ENCODE peak calls at places on chromosomes 4 and X, in nine cellular contexts. S is spleen, J is lower lobe of right lung, Y is OCI-LY7, W is pancreas, N is heart left ventricle, C is endodermal cell, I is stomach, R is HAP-1. T is an unnamed sample.

GRCh38 chr4:84215218-84215617 is 283.9 kb downstream of the NKX6-1 start:
- DNase-seq in S (no peak), J (no peak), C (no peak), W (no peak), I (no peak), Y (no peak), R (no peak), N (no peak), T (no peak)

GRCh38 chrX:103183912-103184311 is 31.0 kb upstream of the BEX4 start:
- DNase-seq in R (peak; percentile 15), J (no peak), S (no peak), I (no peak), Y (no peak), N (no peak), C (peak; percentile 67), W (no peak), T (no peak)

GRCh38 chr4:81621490-81621889 is 149.8 kb upstream of the RASGEF1B start:
- DNase-seq in N (no peak), R (no peak), J (no peak), I (no peak), Y (peak; percentile 73), C (no peak), S (no peak), W (no peak), T (no peak)

GRCh38 chr4:183507928-183508327 is 3.1 kb downstream of the ING2 start:
- DNase-seq in S (no peak), J (no peak), I (no peak), Y (no peak), R (no peak), W (no peak), C (no peak), N (no peak), T (no peak)

GRCh38 chr4:154692311-154692818 is 51.4 kb upstream of the LRAT start:
- DNase-seq in C (no peak), I (no peak), S (no peak), N (no peak), W (no peak), Y (no peak), R (no peak), J (no peak), T (no peak)

GRCh38 chr4:169054879-169055278 is 44.8 kb upstream of the CBR4 start:
- DNase-seq in S (no peak), J (no peak), N (no peak), I (no peak), W (no peak), Y (no peak), C (no peak), R (no peak), T (no peak)

GRCh38 chr4:107719211-107719926 is 665 bp downstream of the PAPSS1 start:
- DNase-seq in Y (peak; percentile 55), J (no peak), W (peak; percentile 60), I (no peak), S (no peak), C (peak; percentile 86), N (no peak), R (no peak), T (no peak)

GRCh38 chrX:130523460-130524394 is 121.9 kb downstream of the RBMX2 start:
- DNase-seq in S (no peak), I (peak; percentile 46), J (peak; percentile 50), W (peak; percentile 62), N (peak; percentile 36), Y (no peak), C (peak; percentile 80), R (no peak), T (no peak)

GRCh38 chrX:148037020-148037419 is 55.9 kb downstream of the FMR1NB start:
- DNase-seq in N (no peak), R (no peak), C (no peak), W (no peak), S (no peak), I (no peak), J (no peak), Y (no peak), T (no peak)

GRCh38 chrX:17425551-17425950 is 50.6 kb downstream of the NHS start:
- DNase-seq in Y (no peak), I (no peak), S (no peak), R (no peak), W (no peak), J (no peak), N (no peak), C (no peak), T (no peak)

GRCh38 chr4:164977243-164978164 is at the start of gene TRIM61:
- DNase-seq in C (peak; percentile 52), I (no peak), W (no peak), J (peak; percentile 63), Y (peak; percentile 91), R (no peak), S (no peak), N (peak; percentile 73), T (no peak)

GRCh38 chrX:74382613-74383012 is 38.7 kb upstream of the SLC16A2 start:
- DNase-seq in I (peak; percentile 74), C (peak; percentile 90), W (peak; percentile 34), S (peak; percentile 77), Y (peak; percentile 43), N (peak; percentile 48), R (peak; percentile 86), J (peak; percentile 63), T (peak; percentile 35)

GRCh38 chrX:71487814-71488213 is 45.1 kb upstream of the OGT start:
- DNase-seq in S (no peak), N (no peak), J (no peak), C (no peak), W (no peak), R (no peak), Y (no peak), I (no peak), T (no peak)

GRCh38 chr4:74970577-74970976 is 37.7 kb downstream of the PARM1 start:
- DNase-seq in I (no peak), Y (no peak), S (no peak), C (no peak), R (no peak), J (no peak), W (no peak), N (no peak), T (no peak)

GRCh38 chr4:148216866-148217814 is 225.1 kb downstream of the NR3C2 start:
- DNase-seq in W (no peak), N (no peak), J (no peak), Y (peak; percentile 23), C (no peak), I (no peak), S (no peak), R (no peak), T (no peak)

GRCh38 chrX:113594504-113594903 is 753.9 kb upstream of the AMOT start:
- DNase-seq in R (no peak), C (no peak), W (no peak), Y (no peak), I (no peak), N (no peak), S (no peak), J (no peak), T (no peak)

GRCh38 chr4:2837904-2838496 is 5.6 kb upstream of the ADD1 start:
- DNase-seq in C (peak; percentile 42), W (no peak), I (peak; percentile 37), S (peak; percentile 94), Y (peak; percentile 82), R (peak; percentile 80), J (peak; percentile 70), N (no peak), T (peak; percentile 47)

GRCh38 chr4:184282895-184283654 is 65.4 kb upstream of the ENPP6 start:
- DNase-seq in Y (peak; percentile 95), N (no peak), S (no peak), J (no peak), I (no peak), C (no peak), R (no peak), W (no peak), T (no peak)

GRCh38 chr4:101028886-101029285 is 318.4 kb downstream of the PPP3CA start:
- DNase-seq in N (no peak), Y (no peak), J (no peak), R (no peak), W (no peak), C (no peak), I (no peak), S (no peak), T (no peak)

GRCh38 chr4:16596267-16596666 is 302.2 kb downstream of the LDB2 start:
- DNase-seq in W (no peak), S (no peak), I (no peak), Y (no peak), J (no peak), N (no peak), C (no peak), R (no peak), T (no peak)

GRCh38 chr4:16591867-16592266 is 306.6 kb downstream of the LDB2 start:
- DNase-seq in C (no peak), Y (no peak), W (no peak), I (no peak), N (peak; percentile 47), J (no peak), R (peak; percentile 28), S (no peak), T (no peak)

GRCh38 chr4:16588651-16589050 is 309.8 kb downstream of the LDB2 start:
- DNase-seq in N (no peak), J (no peak), R (no peak), C (no peak), Y (no peak), I (no peak), W (no peak), S (no peak), T (no peak)

GRCh38 chr4:16588170-16588569 is 310.3 kb downstream of the LDB2 start:
- DNase-seq in Y (no peak), W (no peak), C (no peak), S (no peak), R (no peak), J (no peak), I (no peak), N (no peak), T (no peak)

GRCh38 chr4:16590792-16591191 is 307.7 kb downstream of the LDB2 start:
- DNase-seq in Y (no peak), J (no peak), C (peak; percentile 50), R (no peak), W (no peak), N (no peak), S (no peak), I (no peak), T (no peak)
- H3K9me3 ChIP-seq in Y (no peaks in the 10 kb centered on the region), J (no peaks in the 10 kb centered on the region), C (no peaks in the 10 kb centered on the region), R (no peaks in the 10 kb centered on the region), W (no peaks in the 10 kb centered on the region), N (no peaks in the 10 kb centered on the region), S (no peaks in the 10 kb centered on the region), I (no peaks in the 10 kb centered on the region), T (no peaks in the 10 kb centered on the region)

GRCh38 chrX:155954793-155955192 is 42.7 kb upstream of the IL9R start:
- DNase-seq in R (no peak), S (no peak), N (no peak), Y (no peak), J (no peak), C (no peak), I (no peak), W (no peak), T (no peak)
- H3K9me3 ChIP-seq in R (peaks cover 2% of the 10 kb centered on the region), S (no peaks in the 10 kb centered on the region), N (no peaks in the 10 kb centered on the region), Y (no peaks in the 10 kb centered on the region), J (no peaks in the 10 kb centered on the region), C (peaks cover 46% of the 10 kb centered on the region), I (no peaks in the 10 kb centered on the region), W (no peaks in the 10 kb centered on the region), T (no peaks in the 10 kb centered on the region)

GRCh38 chr4:1398686-1399507 is 7.3 kb downstream of the NKX1-1 start:
- DNase-seq in I (no peak), S (peak; percentile 62), C (no peak), R (no peak), Y (no peak), N (no peak), J (peak; percentile 16), W (peak; percentile 52), T (no peak)
- H3K9me3 ChIP-seq in I (peaks cover 22% of the 10 kb centered on the region), S (peaks cover 20% of the 10 kb centered on the region), C (no peaks in the 10 kb centered on the region), R (peaks cover 2% of the 10 kb centered on the region), Y (no peaks in the 10 kb centered on the region), N (no peaks in the 10 kb centered on the region), J (no peaks in the 10 kb centered on the region), W (no peaks in the 10 kb centered on the region), T (no peaks in the 10 kb centered on the region)

GRCh38 chrX:20463296-20464075 is 196.8 kb upstream of the RPS6KA3 start:
- DNase-seq in S (no peak), W (no peak), Y (no peak), R (no peak), C (no peak), J (no peak), I (no peak), N (no peak), T (no peak)
- H3K9me3 ChIP-seq in S (no peaks in the 10 kb centered on the region), W (no peaks in the 10 kb centered on the region), Y (no peaks in the 10 kb centered on the region), R (no peaks in the 10 kb centered on the region), C (no peaks in the 10 kb centered on the region), J (no peaks in the 10 kb centered on the region), I (no peaks in the 10 kb centered on the region), N (no peaks in the 10 kb centered on the region), T (no peaks in the 10 kb centered on the region)

T was measured in T-helper 17 cell.